ENCODE peak calls at places on chromosomes 16 and 17, in ten cellular contexts. V is ovary, N is colonic mucosa, Y is MM.1S, U is IMR-90, K is gastrocnemius medialis, W is SK-N-SH, H is hepatocyte, B is mammary epithelial cell, S is heart right ventricle. Z is an unnamed sample.

GRCh38 chr17:56028837-56029236 is 124.4 kb upstream of the ANKFN1 start:
- DNase-seq in V (no peak), N (no peak), Y (no peak), U (no peak), K (no peak), W (no peak), H (no peak), B (no peak), S (no peak), Z (no peak)

GRCh38 chr16:14579266-14579665 is 50.8 kb downstream of the PARN start:
- DNase-seq in V (no peak), N (no peak), Y (no peak), U (no peak), K (no peak), W (no peak), H (no peak), B (no peak), S (no peak), Z (no peak)

GRCh38 chr16:86857807-86858206 is 279.5 kb downstream of the FOXL1 start:
- DNase-seq in V (no peak), N (no peak), Y (no peak), U (no peak), K (no peak), W (no peak), H (no peak), B (no peak), S (no peak), Z (no peak)

GRCh38 chr17:35746956-35747355 is 6.1 kb downstream of the GAS2L2 start:
- DNase-seq in V (no peak), N (no peak), Y (no peak), U (no peak), K (no peak), W (no peak), H (no peak), B (no peak), S (no peak), Z (no peak)

GRCh38 chr16:89153848-89154271 is 17.7 kb upstream of the CDH15 start:
- DNase-seq in V (no peak), N (no peak), Y (no peak), U (no peak), K (no peak), W (no peak), H (no peak), B (no peak), S (no peak), Z (no peak)

GRCh38 chr17:78838574-78839005 is 2.0 kb downstream of the USP36 start:
- DNase-seq in V (no peak), N (peak; percentile 52), Y (no peak), U (no peak), K (no peak), W (no peak), H (no peak), B (no peak), S (no peak), Z (no peak)

GRCh38 chr17:66951605-66951953 is 12.9 kb upstream of the CACNG4 start:
- DNase-seq in V (no peak), N (no peak), Y (no peak), U (no peak), K (no peak), W (no peak), H (peak; percentile 37), B (no peak), S (no peak), Z (no peak)

GRCh38 chr16:85435298-85435697 is 177.8 kb upstream of the GSE1 start:
- DNase-seq in V (no peak), N (no peak), Y (no peak), U (no peak), K (no peak), W (no peak), H (no peak), B (no peak), S (no peak), Z (no peak)

GRCh38 chr16:19066988-19067348 is 446 bp upstream of the COQ7 start:
- DNase-seq in V (peak; percentile 46), N (no peak), Y (no peak), U (no peak), K (no peak), W (no peak), H (no peak), B (no peak), S (peak; percentile 14), Z (no peak)

GRCh38 chr16:4376126-4376819 is 4.6 kb downstream of the VASN start:
- DNase-seq in V (peak; percentile 97), N (peak; percentile 65), Y (no peak), U (peak; percentile 84), K (peak; percentile 76), W (peak; percentile 71), H (peak; percentile 56), B (no peak), S (peak; percentile 86), Z (peak; percentile 19)

GRCh38 chr17:31112001-31112661 is 17.4 kb downstream of the NF1 start:
- DNase-seq in V (no peak), N (no peak), Y (no peak), U (no peak), K (no peak), W (no peak), H (no peak), B (peak; percentile 46), S (no peak), Z (no peak)

GRCh38 chr17:57915532-57915931 is 39.7 kb downstream of the CUEDC1 start:
- DNase-seq in V (no peak), N (no peak), Y (no peak), U (peak; percentile 28), K (no peak), W (no peak), H (no peak), B (no peak), S (no peak), Z (no peak)

GRCh38 chr17:38410201-38410600 is 18.1 kb upstream of the ARHGAP23 start:
- DNase-seq in V (no peak), N (no peak), Y (no peak), U (no peak), K (no peak), W (no peak), H (no peak), B (no peak), S (no peak), Z (no peak)

DNA sequence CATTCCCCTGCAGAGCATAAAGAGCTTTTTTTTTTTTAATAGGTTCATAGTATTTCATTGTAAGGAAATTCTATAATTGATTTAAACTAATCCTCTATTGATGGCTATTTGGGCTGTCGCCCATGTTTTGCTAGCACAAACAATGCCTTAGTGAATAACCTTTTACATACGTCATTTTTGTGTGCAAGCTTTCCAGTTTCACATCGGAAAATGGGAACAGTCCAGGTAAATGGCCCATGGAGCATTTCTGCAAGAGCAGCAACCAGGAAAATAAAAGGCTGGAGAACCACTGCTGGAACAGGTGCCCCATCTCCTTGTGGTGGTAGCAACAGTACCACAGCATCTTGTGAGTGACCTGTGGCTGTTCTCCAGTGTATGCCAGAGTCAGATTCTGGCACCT is 48.6 kb downstream of the CDH1 start:
- DNase-seq in V (no peak), N (no peak), Y (no peak), U (no peak), K (no peak), W (no peak), H (no peak), B (no peak), S (no peak), Z (no peak)
- H3K4me1 ChIP-seq in V (peaks cover 6% of the 10 kb centered on the region), N (peaks cover 6% of the 10 kb centered on the region), Y (no peaks in the 10 kb centered on the region), U (peaks cover 6% of the 10 kb centered on the region), K (no peaks in the 10 kb centered on the region), W (no peaks in the 10 kb centered on the region), H (peaks cover 20% of the 10 kb centered on the region), B (peaks cover 29% of the 10 kb centered on the region), S (no peaks in the 10 kb centered on the region), Z (no peaks in the 10 kb centered on the region)

GRCh38 chr16:58510097-58510775 is 5.1 kb upstream of the SETD6 start:
- DNase-seq in V (no peak), N (no peak), Y (no peak), U (no peak), K (no peak), W (no peak), H (no peak), B (no peak), S (no peak), Z (no peak)

GRCh38 chr16:58510776-58511628 is 4.3 kb upstream of the SETD6 start:
- DNase-seq in V (no peak), N (no peak), Y (no peak), U (no peak), K (no peak), W (no peak), H (no peak), B (no peak), S (no peak), Z (no peak)

GRCh38 chr16:58509256-58510096 is 5.8 kb upstream of the SETD6 start:
- DNase-seq in V (no peak), N (no peak), Y (no peak), U (no peak), K (no peak), W (no peak), H (no peak), B (no peak), S (no peak), Z (no peak)

GRCh38 chr16:58513874-58514273 is 1.4 kb upstream of the SETD6 start:
- DNase-seq in V (no peak), N (no peak), Y (no peak), U (peak; percentile 30), K (no peak), W (no peak), H (no peak), B (no peak), S (no peak), Z (no peak)

GRCh38 chr16:58511933-58512815 is 3.1 kb upstream of the SETD6 start:
- DNase-seq in V (peak; percentile 72), N (peak; percentile 84), Y (peak; percentile 69), U (peak; percentile 55), K (peak; percentile 46), W (peak; percentile 80), H (peak; percentile 80), B (peak; percentile 38), S (peak; percentile 66), Z (peak; percentile 62)
- H3K27ac ChIP-seq in V (no peak overlapping the region), N (no peak overlapping the region), Y (no peak overlapping the region), U (no peak overlapping the region), K (no peak overlapping the region), W (no peak overlapping the region), H (no peak overlapping the region), B (no peak overlapping the region), S (no peak overlapping the region), Z (no peak overlapping the region)

GRCh38 chr17:75152523-75152922 is 1.8 kb downstream of the JPT1 start:
- DNase-seq in V (no peak), N (no peak), Y (no peak), U (peak; percentile 12), K (no peak), W (no peak), H (no peak), B (no peak), S (no peak), Z (no peak)
- H3K4me3 ChIP-seq in V (no peak overlapping the region), N (peak overlapping the region; percentile 86), Y (peak overlapping the region; percentile 82), U (peak overlapping the region; percentile 75), K (no peak overlapping the region), W (peak overlapping the region; percentile 73), H (peak overlapping the region; percentile 57), B (peak overlapping the region; percentile 93), S (no peak overlapping the region), Z (peak overlapping the region; percentile 84)

DNA sequence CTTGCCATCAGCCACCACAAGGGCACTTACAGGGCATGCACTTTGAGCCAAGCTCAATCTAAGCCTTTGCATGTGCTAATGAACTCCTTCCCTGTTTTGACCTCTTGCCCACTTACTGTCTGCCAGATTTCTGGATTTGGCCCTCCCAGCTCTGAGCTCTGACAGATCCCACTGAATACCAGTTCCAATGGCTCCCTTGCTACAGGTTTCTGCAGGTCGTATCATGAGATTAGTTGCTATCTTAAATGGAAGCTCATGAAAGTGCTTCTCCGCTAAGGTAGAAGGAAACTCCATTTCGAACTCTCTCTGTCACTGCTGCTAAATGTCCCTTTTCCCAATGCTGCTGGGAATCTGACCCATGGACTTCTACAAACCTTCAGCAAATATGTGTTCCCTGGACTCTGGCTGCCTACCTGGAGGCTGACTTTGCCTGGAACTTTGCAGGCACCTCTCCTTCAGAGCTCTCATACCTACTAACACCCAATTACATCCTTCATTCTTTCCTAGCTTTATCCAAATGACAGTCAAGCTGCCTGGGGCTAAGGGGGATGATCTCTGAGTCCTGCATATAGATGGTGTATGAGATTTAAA is 23.5 kb upstream of the TOB1 start:
- DNase-seq in V (no peak), N (no peak), Y (no peak), U (no peak), K (no peak), W (no peak), H (peak; percentile 54), B (no peak), S (no peak), Z (no peak)
- H3K4me1 ChIP-seq in V (no peaks in the 10 kb centered on the region), N (no peaks in the 10 kb centered on the region), Y (peaks cover 13% of the 10 kb centered on the region), U (peaks cover 2% of the 10 kb centered on the region), K (no peaks in the 10 kb centered on the region), W (no peaks in the 10 kb centered on the region), H (peaks cover 51% of the 10 kb centered on the region), B (peaks cover 37% of the 10 kb centered on the region), S (peaks cover 3% of the 10 kb centered on the region), Z (no peaks in the 10 kb centered on the region)